ENCODE peak calls at places on chromosomes 16 and 17, in eight cellular contexts. One of them, this sample, is unnamed.

GRCh38 chr17:70144260-70144846 is 25.0 kb upstream of the KCNJ2 start:
- DNase-seq in sigmoid colon: no peak
- DNase-seq in prostate gland: no peak
- DNase-seq in vagina: no peak
- DNase-seq in H1: no peak
- DNase-seq in transverse colon: no peak
- DNase-seq in breast epithelium: no peak
- DNase-seq in stomach: no peak
- DNase-seq in this sample: no peak

GRCh38 chr17:21289902-21290571 is 5.5 kb downstream of the MAP2K3 start:
- DNase-seq in sigmoid colon: peak; percentile 90
- DNase-seq in prostate gland: no peak
- DNase-seq in vagina: peak; percentile 60
- DNase-seq in H1: no peak
- DNase-seq in transverse colon: no peak
- DNase-seq in breast epithelium: no peak
- DNase-seq in stomach: no peak
- DNase-seq in this sample: no peak

GRCh38 chr16:6297666-6298435 is 1034.8 kb upstream of the RBFOX1 start:
- DNase-seq in sigmoid colon: no peak
- DNase-seq in prostate gland: no peak
- DNase-seq in vagina: no peak
- DNase-seq in H1: no peak
- DNase-seq in transverse colon: no peak
- DNase-seq in breast epithelium: no peak
- DNase-seq in stomach: no peak
- DNase-seq in this sample: no peak

GRCh38 chr16:1823821-1824220 is 2.8 kb downstream of the HAGH start:
- DNase-seq in sigmoid colon: no peak
- DNase-seq in prostate gland: no peak
- DNase-seq in vagina: no peak
- DNase-seq in H1: peak; percentile 58
- DNase-seq in transverse colon: no peak
- DNase-seq in breast epithelium: no peak
- DNase-seq in stomach: peak; percentile 55
- DNase-seq in this sample: no peak

GRCh38 chr17:77174928-77175720 is 34.4 kb downstream of the SEC14L1 start:
- DNase-seq in sigmoid colon: no peak
- DNase-seq in prostate gland: no peak
- DNase-seq in vagina: no peak
- DNase-seq in H1: no peak
- DNase-seq in transverse colon: no peak
- DNase-seq in breast epithelium: no peak
- DNase-seq in stomach: peak; percentile 57
- DNase-seq in this sample: no peak

GRCh38 chr17:74978240-74978639 is 5.7 kb upstream of the HID1 start:
- DNase-seq in sigmoid colon: no peak
- DNase-seq in prostate gland: no peak
- DNase-seq in vagina: no peak
- DNase-seq in H1: no peak
- DNase-seq in transverse colon: no peak
- DNase-seq in breast epithelium: no peak
- DNase-seq in stomach: no peak
- DNase-seq in this sample: no peak

GRCh38 chr17:63222655-63223054 is 223.5 kb downstream of the CYB561 start:
- DNase-seq in sigmoid colon: no peak
- DNase-seq in prostate gland: no peak
- DNase-seq in vagina: no peak
- DNase-seq in H1: no peak
- DNase-seq in transverse colon: no peak
- DNase-seq in breast epithelium: no peak
- DNase-seq in stomach: no peak
- DNase-seq in this sample: no peak

GRCh38 chr17:17382901-17383300 is 79.7 kb downstream of the NT5M start:
- DNase-seq in sigmoid colon: no peak
- DNase-seq in prostate gland: no peak
- DNase-seq in vagina: no peak
- DNase-seq in H1: no peak
- DNase-seq in transverse colon: no peak
- DNase-seq in breast epithelium: no peak
- DNase-seq in stomach: no peak
- DNase-seq in this sample: no peak

GRCh38 chr17:80187090-80187489 is 17.3 kb downstream of the CARD14 start:
- DNase-seq in sigmoid colon: no peak
- DNase-seq in prostate gland: peak; percentile 28
- DNase-seq in vagina: no peak
- DNase-seq in H1: no peak
- DNase-seq in transverse colon: no peak
- DNase-seq in breast epithelium: no peak
- DNase-seq in stomach: no peak
- DNase-seq in this sample: no peak

GRCh38 chr17:45391291-45391690 is 41.4 kb downstream of the ARHGAP27 start:
- DNase-seq in sigmoid colon: no peak
- DNase-seq in prostate gland: no peak
- DNase-seq in vagina: no peak
- DNase-seq in H1: no peak
- DNase-seq in transverse colon: no peak
- DNase-seq in breast epithelium: no peak
- DNase-seq in stomach: no peak
- DNase-seq in this sample: no peak

GRCh38 chr17:79136596-79136995 is 62.0 kb downstream of the ENGASE start:
- DNase-seq in sigmoid colon: no peak
- DNase-seq in prostate gland: no peak
- DNase-seq in vagina: no peak
- DNase-seq in H1: no peak
- DNase-seq in transverse colon: no peak
- DNase-seq in breast epithelium: no peak
- DNase-seq in stomach: no peak
- DNase-seq in this sample: no peak

DNA sequence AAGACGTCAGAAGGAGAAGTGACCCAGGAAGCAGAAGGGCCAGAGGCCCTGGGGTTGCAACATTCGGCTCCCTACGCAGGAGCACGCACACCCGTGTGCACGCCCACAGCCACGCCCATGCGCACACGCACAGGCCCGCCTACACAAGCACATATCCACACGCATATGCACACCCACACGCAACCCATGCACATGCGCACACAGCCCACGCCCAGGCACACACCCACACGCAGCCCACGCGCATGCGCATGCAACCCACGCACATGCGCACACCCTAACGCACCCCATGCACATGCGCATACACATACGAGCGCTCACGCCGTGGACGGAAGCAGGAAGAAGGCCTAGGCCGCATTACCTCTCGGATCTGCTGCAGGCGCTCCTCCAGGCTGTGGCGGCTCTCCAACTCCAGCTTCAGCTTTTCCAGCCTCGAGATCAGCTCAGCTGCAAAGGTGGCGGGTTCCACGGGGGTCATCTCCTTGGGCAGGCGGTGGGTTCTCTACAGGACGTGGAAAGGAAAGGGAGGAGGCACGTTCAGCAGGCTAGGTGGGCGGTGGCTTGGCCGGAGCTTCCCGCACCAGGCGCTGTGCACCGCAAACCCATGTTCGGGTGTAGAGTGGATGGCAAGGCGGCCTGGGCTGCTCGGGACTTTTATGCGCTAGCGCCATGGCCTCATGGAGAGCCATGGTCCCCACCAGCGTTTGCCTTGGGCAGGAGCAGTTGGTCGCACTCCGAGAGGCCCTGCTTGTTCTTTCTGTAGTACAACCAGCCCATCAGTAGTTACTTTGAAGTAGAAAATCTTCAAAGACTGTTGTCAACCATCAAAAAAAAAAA is 23.4 kb downstream of the AXIN2 start:
- DNase-seq in sigmoid colon: no peak
- DNase-seq in prostate gland: no peak
- DNase-seq in vagina: no peak
- DNase-seq in H1: no peak
- DNase-seq in transverse colon: no peak
- DNase-seq in breast epithelium: no peak
- DNase-seq in stomach: no peak
- DNase-seq in this sample: no peak
- TF ChIP-seq POLR2AphosphoS5 in sigmoid colon: no peak
- TF ChIP-seq POLR2AphosphoS5 in prostate gland: no peak
- TF ChIP-seq POLR2AphosphoS5 in vagina: no peak
- TF ChIP-seq POLR2AphosphoS5 in H1: no peak
- TF ChIP-seq POLR2AphosphoS5 in transverse colon: peak; percentile 12
- TF ChIP-seq POLR2AphosphoS5 in breast epithelium: no peak
- TF ChIP-seq POLR2AphosphoS5 in stomach: no peak
- TF ChIP-seq POLR2AphosphoS5 in this sample: no peak

GRCh38 chr17:36534881-36535668 is at the start of gene PIGW:
- DNase-seq in sigmoid colon: peak; percentile 93
- DNase-seq in prostate gland: peak; percentile 77
- DNase-seq in vagina: no peak
- DNase-seq in H1: peak; percentile 93
- DNase-seq in transverse colon: peak; percentile 93
- DNase-seq in breast epithelium: peak; percentile 78
- DNase-seq in stomach: peak; percentile 89
- DNase-seq in this sample: peak; percentile 85

GRCh38 chr17:36529121-36529520 is 5.5 kb downstream of the MYO19 start:
- DNase-seq in sigmoid colon: no peak
- DNase-seq in prostate gland: no peak
- DNase-seq in vagina: no peak
- DNase-seq in H1: no peak
- DNase-seq in transverse colon: no peak
- DNase-seq in breast epithelium: no peak
- DNase-seq in stomach: no peak
- DNase-seq in this sample: no peak

GRCh38 chr17:36535669-36536081 is 888 bp downstream of the PIGW start:
- DNase-seq in sigmoid colon: no peak
- DNase-seq in prostate gland: no peak
- DNase-seq in vagina: no peak
- DNase-seq in H1: no peak
- DNase-seq in transverse colon: no peak
- DNase-seq in breast epithelium: no peak
- DNase-seq in stomach: no peak
- DNase-seq in this sample: no peak

GRCh38 chr17:36532435-36532975 is 2.2 kb downstream of the MYO19 start:
- DNase-seq in sigmoid colon: no peak
- DNase-seq in prostate gland: no peak
- DNase-seq in vagina: no peak
- DNase-seq in H1: peak; percentile 14
- DNase-seq in transverse colon: no peak
- DNase-seq in breast epithelium: no peak
- DNase-seq in stomach: no peak
- DNase-seq in this sample: no peak

DNA sequence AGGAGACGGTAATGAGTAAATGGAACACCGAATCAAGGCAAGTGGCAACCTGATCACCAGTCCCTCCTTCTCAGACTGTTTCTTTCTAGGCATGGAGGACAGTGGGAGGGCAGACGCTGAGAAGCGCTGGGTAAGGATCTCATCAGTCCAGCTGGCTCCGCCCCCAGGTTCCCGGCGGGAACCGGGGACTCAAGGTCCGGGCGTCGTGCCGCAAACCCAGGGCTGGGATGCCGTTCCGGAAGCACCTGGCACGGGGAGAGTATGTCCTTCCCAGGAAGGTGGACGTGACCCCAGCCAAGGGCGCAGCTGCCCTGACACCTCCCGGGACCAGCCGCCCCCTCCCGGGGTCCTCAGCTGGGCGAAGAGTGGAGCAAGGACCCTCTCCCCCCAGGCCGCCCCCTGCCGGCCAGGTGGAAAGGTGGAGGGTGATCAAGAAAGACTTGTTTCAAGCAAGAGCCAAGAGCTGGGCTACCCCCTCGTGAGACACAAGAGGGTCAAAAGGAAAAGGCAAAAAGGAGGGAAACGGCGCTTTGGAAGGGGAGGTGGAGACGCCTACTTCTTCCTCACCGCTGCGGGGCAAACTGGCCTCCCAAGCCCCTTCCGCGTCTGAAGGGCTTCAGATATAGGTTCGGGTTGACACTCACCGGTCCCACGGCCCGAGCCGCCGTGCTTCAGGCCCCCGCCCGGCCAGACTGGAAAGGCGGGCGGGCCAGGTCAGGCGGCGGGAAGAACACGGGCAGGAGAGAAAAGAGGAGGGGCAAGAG is at the start of gene MYO19:
- DNase-seq in sigmoid colon: peak; percentile 87
- DNase-seq in prostate gland: peak; percentile 61
- DNase-seq in vagina: no peak
- DNase-seq in H1: peak; percentile 86
- DNase-seq in transverse colon: peak; percentile 82
- DNase-seq in breast epithelium: peak; percentile 67
- DNase-seq in stomach: peak; percentile 72
- DNase-seq in this sample: peak; percentile 48
- TF ChIP-seq POLR2A in sigmoid colon: no peak
- TF ChIP-seq POLR2A in prostate gland: peak; percentile 61
- TF ChIP-seq POLR2A in vagina: peak; percentile 29
- TF ChIP-seq POLR2A in H1: peak; percentile 67
- TF ChIP-seq POLR2A in transverse colon: peak; percentile 4
- TF ChIP-seq POLR2A in breast epithelium: no peak
- TF ChIP-seq POLR2A in stomach: no peak
- TF ChIP-seq POLR2A in this sample: no peak

GRCh38 chr17:14125518-14126125 is 56.3 kb downstream of the COX10 start:
- DNase-seq in sigmoid colon: no peak
- DNase-seq in prostate gland: no peak
- DNase-seq in vagina: no peak
- DNase-seq in H1: no peak
- DNase-seq in transverse colon: no peak
- DNase-seq in breast epithelium: no peak
- DNase-seq in stomach: no peak
- DNase-seq in this sample: no peak
- TF ChIP-seq POLR2AphosphoS5 in sigmoid colon: no peak
- TF ChIP-seq POLR2AphosphoS5 in prostate gland: no peak
- TF ChIP-seq POLR2AphosphoS5 in vagina: no peak
- TF ChIP-seq POLR2AphosphoS5 in H1: no peak
- TF ChIP-seq POLR2AphosphoS5 in transverse colon: no peak
- TF ChIP-seq POLR2AphosphoS5 in breast epithelium: no peak
- TF ChIP-seq POLR2AphosphoS5 in stomach: no peak
- TF ChIP-seq POLR2AphosphoS5 in this sample: no peak

DNA sequence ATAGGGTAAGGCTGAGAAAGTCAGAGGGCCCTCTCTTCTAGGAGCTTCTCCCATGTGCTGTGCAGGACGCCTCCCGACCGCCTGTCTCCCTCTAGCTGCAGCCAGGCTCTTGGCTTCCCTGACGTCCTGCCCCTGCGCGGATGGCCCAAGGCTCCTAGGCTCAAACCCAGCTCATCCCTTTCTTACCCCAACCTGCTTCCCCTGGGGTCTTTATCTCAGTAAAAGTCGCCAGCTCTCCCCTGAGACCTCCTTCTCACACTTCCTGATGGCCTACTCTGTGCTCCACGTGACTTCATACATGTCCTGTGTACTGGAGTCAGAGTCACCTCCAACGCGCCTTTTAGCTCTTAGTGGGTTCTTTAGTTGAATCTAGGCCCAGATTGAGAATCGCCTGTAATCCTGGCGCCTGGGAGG is 1.1 kb upstream of the ZNF747 start:
- DNase-seq in sigmoid colon: peak; percentile 90
- DNase-seq in prostate gland: peak; percentile 78
- DNase-seq in vagina: no peak
- DNase-seq in H1: peak; percentile 65
- DNase-seq in transverse colon: peak; percentile 84
- DNase-seq in breast epithelium: peak; percentile 72
- DNase-seq in stomach: peak; percentile 78
- DNase-seq in this sample: peak; percentile 77
- TF ChIP-seq POLR2A in sigmoid colon: no peak
- TF ChIP-seq POLR2A in prostate gland: peak; percentile 18
- TF ChIP-seq POLR2A in vagina: no peak
- TF ChIP-seq POLR2A in H1: no peak
- TF ChIP-seq POLR2A in transverse colon: no peak
- TF ChIP-seq POLR2A in breast epithelium: no peak
- TF ChIP-seq POLR2A in stomach: no peak
- TF ChIP-seq POLR2A in this sample: peak; percentile 61

This sample was measured in GM12892.